ENCODE peak calls at places on chromosomes 13 and 19, in ten cellular contexts. D is Peyer's patch, P is IMR-90, R is tibial nerve, V is HepG2, J is GM12878, I is endothelial cell of umbilical vein, Q is thyroid gland, F is H1, X is breast epithelium. N is an unnamed sample. For H3K4me1, the result is how much of the 10 kb centered on the place peaks cover.

GRCh38 chr13:47650221-47650620 is 350.9 kb downstream of the SUCLA2 start:
- DNase-seq in D (no peak), I (no peak), V (no peak), Q (no peak), J (no peak), F (no peak), X (no peak), P (no peak), R (no peak), N (no peak)

GRCh38 chr19:29528350-29528945 is 2.7 kb downstream of the VSTM2B start:
- DNase-seq in D (no peak), I (peak), J (peak), F (peak), P (peak), V (peak), X (peak), Q (peak), R (no peak), N (peak)

GRCh38 chr13:27991881-27992280 is 3.4 kb upstream of the URAD start:
- DNase-seq in X (no peak), P (no peak), I (no peak), J (no peak), F (no peak), D (no peak), V (no peak), R (no peak), Q (no peak), N (no peak)

GRCh38 chr13:22232186-22232585 is 561.3 kb downstream of the FGF9 start:
- DNase-seq in X (no peak), J (no peak), I (no peak), P (no peak), R (no peak), D (no peak), V (no peak), F (no peak), Q (no peak), N (no peak)

GRCh38 chr19:47839913-47840312 is 18.2 kb downstream of the CRX start:
- DNase-seq in Q (peak), P (no peak), R (no peak), J (no peak), I (no peak), X (no peak), F (no peak), V (no peak), D (no peak), N (no peak)

GRCh38 chr19:17281391-17282304 is at the start of gene ANKLE1:
- DNase-seq in P (no peak), V (no peak), I (no peak), D (peak), F (peak), X (no peak), R (no peak), Q (no peak), J (peak), N (no peak)

GRCh38 chr19:49438261-49438660 is 3.1 kb downstream of the SLC17A7 start:
- DNase-seq in F (no peak), Q (no peak), I (no peak), R (no peak), D (no peak), J (no peak), P (no peak), V (no peak), X (no peak), N (no peak)

GRCh38 chr19:29509456-29509855 is 16.3 kb upstream of the VSTM2B start:
- DNase-seq in Q (no peak), F (no peak), P (no peak), V (no peak), R (no peak), D (no peak), I (no peak), J (no peak), X (no peak), N (no peak)

GRCh38 chr19:51129716-51130115 is 5.0 kb downstream of the SIGLEC9 start:
- DNase-seq in F (no peak), X (no peak), D (no peak), Q (no peak), I (no peak), V (no peak), P (no peak), R (no peak), J (no peak), N (no peak)

GRCh38 chr13:89361909-89362308 is 1690.7 kb downstream of the SLITRK5 start:
- DNase-seq in D (no peak), I (peak), Q (no peak), F (no peak), V (no peak), J (no peak), P (peak), R (no peak), X (no peak), N (no peak)

GRCh38 chr19:47899335-47899734 is 13.2 kb upstream of the SULT2A1 start:
- DNase-seq in X (no peak), D (no peak), R (no peak), V (no peak), P (no peak), Q (no peak), F (no peak), I (no peak), J (no peak), N (peak)

GRCh38 chr13:52931913-52932312 is 83.5 kb upstream of the PCDH8 start:
- DNase-seq in Q (no peak), P (no peak), J (no peak), D (no peak), I (no peak), V (no peak), F (no peak), R (no peak), X (no peak), N (no peak)

GRCh38 chr19:38655148-38655824 is 7.8 kb downstream of the ACTN4 start:
- DNase-seq in I (no peak), J (no peak), P (peak), D (no peak), F (no peak), R (no peak), X (no peak), Q (no peak), V (no peak), N (no peak)

GRCh38 chr19:10454267-10454666 is 33.9 kb downstream of the PDE4A start:
- DNase-seq in R (no peak), D (no peak), F (peak), V (no peak), Q (no peak), J (no peak), I (no peak), P (peak), X (no peak), N (peak)

GRCh38 chr19:19822148-19822429 is 539 bp upstream of the ZNF506 start:
- DNase-seq in J (no peak), D (no peak), Q (peak), I (no peak), X (no peak), V (no peak), P (no peak), F (no peak), R (no peak), N (peak)

GRCh38 chr19:38729653-38730469 is 14.4 kb downstream of the CAPN12 start:
- DNase-seq in V (peak), I (peak), J (no peak), Q (peak), X (peak), D (peak), P (peak), R (no peak), F (peak), N (peak)

GRCh38 chr13:44810067-44810840 is 179.0 kb downstream of the NUFIP1 start:
- DNase-seq in R (no peak), V (no peak), X (no peak), D (peak), P (no peak), Q (peak), I (no peak), J (no peak), F (no peak), N (peak)

GRCh38 chr19:6092329-6093286 is 17.7 kb downstream of the RFX2 start:
- DNase-seq in I (peak), X (peak), R (peak), F (no peak), J (no peak), D (peak), P (peak), Q (peak), V (peak), N (peak)

GRCh38 chr13:27194895-27195764 is 23.5 kb upstream of the USP12 start:
- DNase-seq in I (peak), Q (no peak), V (no peak), D (no peak), P (peak), F (no peak), J (no peak), X (no peak), R (no peak), N (no peak)

GRCh38 chr19:55667958-55668357 is 7.1 kb upstream of the EPN1 start:
- DNase-seq in R (no peak), F (no peak), I (no peak), X (no peak), J (no peak), P (no peak), V (no peak), Q (no peak), D (peak), N (no peak)

GRCh38 chr19:7860166-7860901 is 13.9 kb downstream of the PRR36 start:
- DNase-seq in I (no peak), V (no peak), D (no peak), P (no peak), R (no peak), Q (no peak), F (no peak), X (no peak), J (no peak), N (no peak)

GRCh38 chr19:17479325-17479791 is 9.0 kb downstream of the SLC27A1 start:
- DNase-seq in D (no peak), V (no peak), Q (no peak), X (no peak), I (no peak), J (no peak), R (no peak), P (peak), F (no peak), N (no peak)

GRCh38 chr19:51809787-51810186 is 14.8 kb downstream of the FPR3 start:
- DNase-seq in P (no peak), F (no peak), V (peak), D (no peak), R (no peak), J (no peak), X (no peak), Q (peak), I (no peak), N (peak)

GRCh38 chr19:29873024-29873800 is 61.4 kb downstream of the CCNE1 start:
- DNase-seq in Q (peak), F (peak), V (no peak), P (no peak), D (peak), I (no peak), X (no peak), R (no peak), J (no peak), N (peak)

GRCh38 chr19:14006766-14007562 is 844 bp upstream of the RFX1 start:
- DNase-seq in I (no peak), V (no peak), R (no peak), P (no peak), F (peak), J (no peak), Q (no peak), D (no peak), X (no peak), N (no peak)

GRCh38 chr13:101529419-101529818 is 76.9 kb downstream of the ITGBL1 start:
- DNase-seq in R (no peak), J (no peak), I (no peak), Q (no peak), X (peak), V (no peak), P (peak), D (no peak), F (no peak), N (no peak)

GRCh38 chr19:48715276-48715675 is 4.2 kb downstream of the MAMSTR start:
- DNase-seq in Q (no peak), V (no peak), I (no peak), D (no peak), R (no peak), J (no peak), F (no peak), P (no peak), X (no peak), N (no peak)

GRCh38 chr13:42057918-42058530 is 9.6 kb downstream of the DGKH start:
- DNase-seq in P (no peak), F (no peak), V (no peak), X (no peak), I (no peak), J (no peak), D (no peak), R (no peak), Q (no peak), N (no peak)

GRCh38 chr13:27857271-27857670 is 62.5 kb upstream of the PDX1 start:
- DNase-seq in F (no peak), Q (no peak), R (no peak), I (no peak), X (no peak), J (no peak), V (no peak), D (no peak), P (no peak), N (no peak)

GRCh38 chr13:99174533-99175100 is 26.0 kb upstream of the UBAC2 start:
- DNase-seq in P (no peak), F (no peak), R (no peak), Q (no peak), V (no peak), D (no peak), X (no peak), I (no peak), J (no peak), N (no peak)

GRCh38 chr19:38429055-38429810 is 3.2 kb upstream of the RASGRP4 start:
- DNase-seq in X (no peak), D (no peak), F (no peak), J (no peak), V (no peak), R (no peak), I (no peak), Q (no peak), P (no peak), N (no peak)

GRCh38 chr19:16370671-16371391 is 46.2 kb downstream of the KLF2 start:
- DNase-seq in F (no peak), X (no peak), I (no peak), Q (no peak), P (no peak), V (no peak), D (no peak), J (no peak), R (no peak), N (no peak)

GRCh38 chr13:99285432-99286182 is 21.6 kb downstream of the GPR183 start:
- DNase-seq in V (peak), Q (no peak), D (peak), P (no peak), X (no peak), R (no peak), J (no peak), I (no peak), F (no peak), N (peak)

GRCh38 chr19:58181902-58182576 is 822 bp upstream of the ZNF274 start:
- DNase-seq in I (peak), X (peak), F (peak), J (no peak), Q (peak), P (no peak), R (no peak), D (peak), V (peak), N (peak)
- H3K4me1 ChIP-seq in I (under half), X (under half), F (under half), J (under half), Q (under half), P (under half), R (under half), D (under half), V (under half), N (under half)

DNA sequence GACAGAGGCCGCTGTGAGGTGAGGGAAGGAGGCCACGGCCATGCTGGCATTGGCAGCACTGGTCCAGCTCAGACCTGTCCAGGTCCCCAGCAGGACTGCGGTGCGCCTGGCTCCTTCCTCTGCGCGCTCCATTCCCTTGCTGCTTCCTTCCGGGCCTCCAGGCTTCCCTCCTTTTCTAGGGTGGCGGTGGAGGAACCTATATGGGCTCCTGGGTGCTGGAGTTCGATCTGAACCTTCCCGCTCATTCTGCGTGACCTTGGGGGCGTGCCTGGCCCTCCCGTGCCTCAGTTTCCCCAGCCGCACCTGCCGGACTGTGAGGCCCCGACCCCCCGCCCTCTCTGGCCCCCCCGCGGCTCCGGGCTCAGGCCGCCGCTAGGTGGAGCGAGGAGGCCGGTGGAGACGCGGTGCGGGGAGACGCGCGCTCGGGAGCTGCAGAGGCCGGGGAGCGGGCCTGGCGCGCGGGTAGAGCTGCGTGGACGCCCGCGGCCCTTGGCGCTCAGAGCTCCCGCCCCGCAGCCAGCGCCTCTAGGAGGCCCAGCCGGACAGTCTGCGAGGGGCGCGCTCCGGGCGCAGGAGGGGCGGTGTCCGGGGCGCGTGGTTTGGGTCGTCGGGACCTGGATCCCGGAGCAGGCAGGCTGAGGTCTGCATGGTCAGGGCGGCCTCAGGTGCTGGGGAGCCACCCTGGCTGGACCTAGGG is 29.9 kb downstream of the EFNA2 start:
- DNase-seq in J (no peak), X (peak), F (peak), Q (peak), P (peak), R (no peak), D (peak), V (no peak), I (peak), N (peak)
- TF ChIP-seq CTCF in J (peak), X (no peak), F (peak), Q (no peak), P (peak), R (peak), D (peak), V (peak), I (peak), N (peak)

GRCh38 chr19:4454952-4455738 is 2.4 kb downstream of the UBXN6 start:
- DNase-seq in X (no peak), F (no peak), Q (peak), D (no peak), V (no peak), J (no peak), P (peak), I (no peak), R (no peak), N (peak)

GRCh38 chr19:4456566-4456842 is 1.1 kb downstream of the UBXN6 start:
- DNase-seq in D (no peak), P (peak), I (peak), F (no peak), V (no peak), Q (peak), R (no peak), X (no peak), J (no peak), N (peak)

GRCh38 chr19:4457654-4458406 is at the start of gene UBXN6:
- DNase-seq in P (peak), X (peak), V (peak), Q (peak), D (peak), F (peak), I (peak), J (peak), R (peak), N (peak)

GRCh38 chr19:4455742-4456565 is 1.6 kb downstream of the UBXN6 start:
- DNase-seq in F (no peak), V (peak), P (peak), Q (peak), D (no peak), R (peak), J (no peak), I (no peak), X (no peak), N (peak)

GRCh38 chr19:4456843-4457653 is 546 bp downstream of the UBXN6 start:
- DNase-seq in I (peak), V (no peak), Q (peak), X (no peak), D (peak), F (peak), R (no peak), P (peak), J (no peak), N (peak)
- TF ChIP-seq POLR2A in I (no peak), V (peak), Q (no peak), X (no peak), D (no peak), F (no peak), R (no peak), P (peak), J (no peak), N (no peak)

GRCh38 chr13:97114696-97115095 is 107.4 kb upstream of the MBNL2 start:
- DNase-seq in V (no peak), F (no peak), R (no peak), Q (no peak), X (no peak), I (no peak), P (no peak), D (no peak), J (no peak), N (no peak)

GRCh38 chr13:97119899-97120745 is 102.0 kb upstream of the MBNL2 start:
- DNase-seq in J (no peak), R (no peak), D (no peak), P (peak), F (no peak), V (no peak), X (no peak), I (no peak), Q (no peak), N (no peak)

GRCh38 chr13:97116754-97117153 is 105.4 kb upstream of the MBNL2 start:
- DNase-seq in D (no peak), P (peak), J (no peak), V (no peak), X (no peak), Q (peak), I (peak), R (no peak), F (no peak), N (no peak)

GRCh38 chr13:97120976-97121375 is 101.2 kb upstream of the MBNL2 start:
- DNase-seq in Q (no peak), V (no peak), R (no peak), X (no peak), P (no peak), F (no peak), D (no peak), I (no peak), J (no peak), N (no peak)

GRCh38 chr13:97117388-97117910 is 104.7 kb upstream of the MBNL2 start:
- DNase-seq in F (no peak), R (no peak), I (no peak), J (no peak), V (no peak), D (no peak), P (no peak), Q (no peak), X (no peak), N (no peak)
- H3K4me1 ChIP-seq in F (under half), R (under half), I (under half), J (under half), V (under half), D (under half), P (under half), Q (under half), X (under half), N (under half)

DNA sequence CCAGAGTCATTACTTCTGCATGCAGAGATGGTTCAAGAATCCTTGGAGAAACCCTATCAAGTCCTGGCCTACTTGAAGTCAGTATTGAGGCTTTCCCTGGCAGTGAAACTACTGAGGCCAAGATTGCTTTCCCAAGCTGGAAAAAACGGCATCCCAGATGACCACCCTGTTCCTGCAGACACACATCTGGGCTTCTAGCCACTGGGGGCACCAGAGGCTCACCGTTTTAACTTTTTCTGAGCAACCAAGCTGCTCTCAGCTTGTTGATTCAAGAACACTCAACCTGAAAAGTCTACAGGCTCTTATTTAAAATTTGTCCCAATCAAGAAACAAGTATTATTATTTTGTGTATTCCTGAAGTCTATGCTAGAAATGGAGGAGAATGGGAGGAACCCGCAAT is 66.6 kb downstream of the SPRYD7 start:
- DNase-seq in X (no peak), R (no peak), J (no peak), F (peak), P (peak), D (no peak), I (peak), V (peak), Q (peak), N (peak)
- TF ChIP-seq CTCF in X (no peak), R (peak), J (peak), F (peak), P (peak), D (no peak), I (peak), V (peak), Q (peak), N (no peak)

GRCh38 chr13:20174656-20175405 is 14.0 kb upstream of the GJA3 start:
- DNase-seq in Q (no peak), P (peak), X (peak), I (peak), D (peak), V (peak), J (peak), R (peak), F (no peak), N (peak)
- TF ChIP-seq POLR2A in Q (no peak), P (peak), X (no peak), I (no peak), D (no peak), V (no peak), J (no peak), R (no peak), F (no peak), N (no peak)

GRCh38 chr13:40971321-40971720 is 47.8 kb downstream of the ELF1 start:
- DNase-seq in V (no peak), P (no peak), D (no peak), F (no peak), R (no peak), I (no peak), Q (peak), J (no peak), X (no peak), N (no peak)
- H3K4me1 ChIP-seq in V (half or more), P (under half), D (half or more), F (under half), R (half or more), I (under half), Q (half or more), J (half or more), X (under half), N (under half)

N was measured in testis.